ENCODE peak calls at places on chromosomes 7 and 10, in eight cellular contexts. One of them, this sample, is unnamed. For H3K36me3, the result is how much of the 10 kb centered on the place peaks cover.

GRCh38 chr10:10791869-10792268 is 225.8 kb upstream of the CELF2 start:
- DNase-seq in CD4-positive, alpha-beta memory T cell: no peak
- DNase-seq in left lung: no peak
- DNase-seq in IMR-90: no peak
- DNase-seq in mammary epithelial cell: no peak
- DNase-seq in GM23248: no peak
- DNase-seq in brain microvascular endothelial cell: no peak
- DNase-seq in mesenchymal stem cell: no peak
- DNase-seq in this sample: no peak

GRCh38 chr7:117281562-117281961 is 41.3 kb downstream of the WNT2 start:
- DNase-seq in CD4-positive, alpha-beta memory T cell: no peak
- DNase-seq in left lung: no peak
- DNase-seq in IMR-90: no peak
- DNase-seq in mammary epithelial cell: peak
- DNase-seq in GM23248: peak
- DNase-seq in brain microvascular endothelial cell: no peak
- DNase-seq in mesenchymal stem cell: peak
- DNase-seq in this sample: no peak

GRCh38 chr10:8702181-8702580 is 647.7 kb downstream of the GATA3 start:
- DNase-seq in CD4-positive, alpha-beta memory T cell: no peak
- DNase-seq in left lung: no peak
- DNase-seq in IMR-90: no peak
- DNase-seq in mammary epithelial cell: no peak
- DNase-seq in GM23248: no peak
- DNase-seq in brain microvascular endothelial cell: no peak
- DNase-seq in mesenchymal stem cell: no peak
- DNase-seq in this sample: no peak

GRCh38 chr7:79471283-79471682 is 17.8 kb upstream of the MAGI2 start:
- DNase-seq in CD4-positive, alpha-beta memory T cell: no peak
- DNase-seq in left lung: no peak
- DNase-seq in IMR-90: no peak
- DNase-seq in mammary epithelial cell: peak
- DNase-seq in GM23248: no peak
- DNase-seq in brain microvascular endothelial cell: peak
- DNase-seq in mesenchymal stem cell: peak
- DNase-seq in this sample: no peak

GRCh38 chr10:122878799-122879338 is 512 bp downstream of the FAM24B start:
- DNase-seq in CD4-positive, alpha-beta memory T cell: no peak
- DNase-seq in left lung: no peak
- DNase-seq in IMR-90: no peak
- DNase-seq in mammary epithelial cell: no peak
- DNase-seq in GM23248: peak
- DNase-seq in brain microvascular endothelial cell: no peak
- DNase-seq in mesenchymal stem cell: no peak
- DNase-seq in this sample: no peak

GRCh38 chr7:28160551-28160991 is 20.0 kb downstream of the JAZF1 start:
- DNase-seq in CD4-positive, alpha-beta memory T cell: no peak
- DNase-seq in left lung: no peak
- DNase-seq in IMR-90: peak
- DNase-seq in mammary epithelial cell: no peak
- DNase-seq in GM23248: peak
- DNase-seq in brain microvascular endothelial cell: peak
- DNase-seq in mesenchymal stem cell: peak
- DNase-seq in this sample: no peak

GRCh38 chr7:94547128-94547527 is 37.5 kb downstream of the CASD1 start:
- DNase-seq in CD4-positive, alpha-beta memory T cell: no peak
- DNase-seq in left lung: no peak
- DNase-seq in IMR-90: no peak
- DNase-seq in mammary epithelial cell: no peak
- DNase-seq in GM23248: no peak
- DNase-seq in brain microvascular endothelial cell: no peak
- DNase-seq in mesenchymal stem cell: no peak
- DNase-seq in this sample: no peak

GRCh38 chr7:72283309-72283708 is 128.8 kb downstream of the CALN1 start:
- DNase-seq in CD4-positive, alpha-beta memory T cell: no peak
- DNase-seq in left lung: no peak
- DNase-seq in IMR-90: no peak
- DNase-seq in mammary epithelial cell: no peak
- DNase-seq in GM23248: no peak
- DNase-seq in brain microvascular endothelial cell: no peak
- DNase-seq in mesenchymal stem cell: no peak
- DNase-seq in this sample: no peak

GRCh38 chr7:136925049-136925448 is 56.6 kb downstream of the CHRM2 start:
- DNase-seq in CD4-positive, alpha-beta memory T cell: no peak
- DNase-seq in left lung: no peak
- DNase-seq in IMR-90: peak
- DNase-seq in mammary epithelial cell: no peak
- DNase-seq in GM23248: no peak
- DNase-seq in brain microvascular endothelial cell: peak
- DNase-seq in mesenchymal stem cell: peak
- DNase-seq in this sample: no peak

GRCh38 chr7:95718556-95719410 is 53.6 kb upstream of the DYNC1I1 start:
- DNase-seq in CD4-positive, alpha-beta memory T cell: no peak
- DNase-seq in left lung: no peak
- DNase-seq in IMR-90: peak
- DNase-seq in mammary epithelial cell: no peak
- DNase-seq in GM23248: peak
- DNase-seq in brain microvascular endothelial cell: no peak
- DNase-seq in mesenchymal stem cell: peak
- DNase-seq in this sample: no peak

GRCh38 chr10:128462026-128462425 is 335.8 kb upstream of the MKI67 start:
- DNase-seq in CD4-positive, alpha-beta memory T cell: no peak
- DNase-seq in left lung: no peak
- DNase-seq in IMR-90: no peak
- DNase-seq in mammary epithelial cell: no peak
- DNase-seq in GM23248: no peak
- DNase-seq in brain microvascular endothelial cell: no peak
- DNase-seq in mesenchymal stem cell: no peak
- DNase-seq in this sample: no peak

GRCh38 chr10:58063854-58064480 is 203.7 kb downstream of the IPMK start:
- DNase-seq in CD4-positive, alpha-beta memory T cell: no peak
- DNase-seq in left lung: no peak
- DNase-seq in IMR-90: no peak
- DNase-seq in mammary epithelial cell: no peak
- DNase-seq in GM23248: no peak
- DNase-seq in brain microvascular endothelial cell: no peak
- DNase-seq in mesenchymal stem cell: no peak
- DNase-seq in this sample: no peak

GRCh38 chr7:29360633-29361625 is 166.4 kb downstream of the CHN2 start:
- DNase-seq in CD4-positive, alpha-beta memory T cell: no peak
- DNase-seq in left lung: peak
- DNase-seq in IMR-90: no peak
- DNase-seq in mammary epithelial cell: no peak
- DNase-seq in GM23248: peak
- DNase-seq in brain microvascular endothelial cell: no peak
- DNase-seq in mesenchymal stem cell: no peak
- DNase-seq in this sample: no peak

GRCh38 chr7:2403718-2404648 is 572 bp downstream of the CHST12 start:
- DNase-seq in CD4-positive, alpha-beta memory T cell: no peak
- DNase-seq in left lung: peak
- DNase-seq in IMR-90: peak
- DNase-seq in mammary epithelial cell: peak
- DNase-seq in GM23248: peak
- DNase-seq in brain microvascular endothelial cell: peak
- DNase-seq in mesenchymal stem cell: peak
- DNase-seq in this sample: peak

GRCh38 chr10:116771101-116771705 is 28.8 kb upstream of the HSPA12A start:
- DNase-seq in CD4-positive, alpha-beta memory T cell: no peak
- DNase-seq in left lung: peak
- DNase-seq in IMR-90: peak
- DNase-seq in mammary epithelial cell: peak
- DNase-seq in GM23248: peak
- DNase-seq in brain microvascular endothelial cell: peak
- DNase-seq in mesenchymal stem cell: peak
- DNase-seq in this sample: no peak

GRCh38 chr7:139774376-139774775 is 3.4 kb downstream of the HIPK2 start:
- DNase-seq in CD4-positive, alpha-beta memory T cell: no peak
- DNase-seq in left lung: no peak
- DNase-seq in IMR-90: peak
- DNase-seq in mammary epithelial cell: peak
- DNase-seq in GM23248: peak
- DNase-seq in brain microvascular endothelial cell: peak
- DNase-seq in mesenchymal stem cell: peak
- DNase-seq in this sample: no peak

GRCh38 chr7:140059288-140060242 is 3.2 kb downstream of the PARP12 start:
- DNase-seq in CD4-positive, alpha-beta memory T cell: peak
- DNase-seq in left lung: peak
- DNase-seq in IMR-90: peak
- DNase-seq in mammary epithelial cell: peak
- DNase-seq in GM23248: peak
- DNase-seq in brain microvascular endothelial cell: peak
- DNase-seq in mesenchymal stem cell: peak
- DNase-seq in this sample: peak

GRCh38 chr10:49837096-49837495 is 75.0 kb upstream of the OGDHL start:
- DNase-seq in CD4-positive, alpha-beta memory T cell: no peak
- DNase-seq in left lung: no peak
- DNase-seq in IMR-90: peak
- DNase-seq in mammary epithelial cell: no peak
- DNase-seq in GM23248: no peak
- DNase-seq in brain microvascular endothelial cell: no peak
- DNase-seq in mesenchymal stem cell: peak
- DNase-seq in this sample: no peak

GRCh38 chr10:27541728-27542285 is 37.7 kb downstream of the RAB18 start:
- DNase-seq in CD4-positive, alpha-beta memory T cell: peak
- DNase-seq in left lung: no peak
- DNase-seq in IMR-90: no peak
- DNase-seq in mammary epithelial cell: peak
- DNase-seq in GM23248: no peak
- DNase-seq in brain microvascular endothelial cell: no peak
- DNase-seq in mesenchymal stem cell: no peak
- DNase-seq in this sample: no peak

GRCh38 chr10:35705671-35706070 is 63.6 kb upstream of the FZD8 start:
- DNase-seq in CD4-positive, alpha-beta memory T cell: no peak
- DNase-seq in left lung: no peak
- DNase-seq in IMR-90: no peak
- DNase-seq in mammary epithelial cell: peak
- DNase-seq in GM23248: no peak
- DNase-seq in brain microvascular endothelial cell: no peak
- DNase-seq in mesenchymal stem cell: no peak
- DNase-seq in this sample: no peak

GRCh38 chr7:131486346-131486745 is 70.1 kb downstream of the PODXL start:
- DNase-seq in CD4-positive, alpha-beta memory T cell: no peak
- DNase-seq in left lung: no peak
- DNase-seq in IMR-90: no peak
- DNase-seq in mammary epithelial cell: no peak
- DNase-seq in GM23248: no peak
- DNase-seq in brain microvascular endothelial cell: no peak
- DNase-seq in mesenchymal stem cell: no peak
- DNase-seq in this sample: no peak

GRCh38 chr10:16732376-16732775 is 84.8 kb downstream of the RSU1 start:
- DNase-seq in CD4-positive, alpha-beta memory T cell: no peak
- DNase-seq in left lung: no peak
- DNase-seq in IMR-90: peak
- DNase-seq in mammary epithelial cell: peak
- DNase-seq in GM23248: peak
- DNase-seq in brain microvascular endothelial cell: peak
- DNase-seq in mesenchymal stem cell: no peak
- DNase-seq in this sample: no peak

GRCh38 chr10:16724509-16724908 is 92.7 kb downstream of the RSU1 start:
- DNase-seq in CD4-positive, alpha-beta memory T cell: no peak
- DNase-seq in left lung: no peak
- DNase-seq in IMR-90: no peak
- DNase-seq in mammary epithelial cell: no peak
- DNase-seq in GM23248: no peak
- DNase-seq in brain microvascular endothelial cell: no peak
- DNase-seq in mesenchymal stem cell: no peak
- DNase-seq in this sample: no peak

GRCh38 chr10:16728266-16728665 is 89.0 kb downstream of the RSU1 start:
- DNase-seq in CD4-positive, alpha-beta memory T cell: no peak
- DNase-seq in left lung: no peak
- DNase-seq in IMR-90: no peak
- DNase-seq in mammary epithelial cell: no peak
- DNase-seq in GM23248: peak
- DNase-seq in brain microvascular endothelial cell: no peak
- DNase-seq in mesenchymal stem cell: no peak
- DNase-seq in this sample: no peak
- H3K36me3 ChIP-seq in CD4-positive, alpha-beta memory T cell: under half
- H3K36me3 ChIP-seq in left lung: under half
- H3K36me3 ChIP-seq in IMR-90: under half
- H3K36me3 ChIP-seq in mammary epithelial cell: under half
- H3K36me3 ChIP-seq in GM23248: under half
- H3K36me3 ChIP-seq in brain microvascular endothelial cell: under half
- H3K36me3 ChIP-seq in mesenchymal stem cell: under half
- H3K36me3 ChIP-seq in this sample: under half

GRCh38 chr7:30463400-30464145 is 15.0 kb downstream of the NOD1 start:
- DNase-seq in CD4-positive, alpha-beta memory T cell: no peak
- DNase-seq in left lung: no peak
- DNase-seq in IMR-90: no peak
- DNase-seq in mammary epithelial cell: no peak
- DNase-seq in GM23248: no peak
- DNase-seq in brain microvascular endothelial cell: peak
- DNase-seq in mesenchymal stem cell: no peak
- DNase-seq in this sample: no peak

GRCh38 chr7:30458311-30458710 is 20.3 kb downstream of the NOD1 start:
- DNase-seq in CD4-positive, alpha-beta memory T cell: no peak
- DNase-seq in left lung: no peak
- DNase-seq in IMR-90: no peak
- DNase-seq in mammary epithelial cell: no peak
- DNase-seq in GM23248: peak
- DNase-seq in brain microvascular endothelial cell: no peak
- DNase-seq in mesenchymal stem cell: no peak
- DNase-seq in this sample: no peak

GRCh38 chr7:30464231-30464660 is 14.3 kb downstream of the NOD1 start:
- DNase-seq in CD4-positive, alpha-beta memory T cell: no peak
- DNase-seq in left lung: no peak
- DNase-seq in IMR-90: no peak
- DNase-seq in mammary epithelial cell: no peak
- DNase-seq in GM23248: peak
- DNase-seq in brain microvascular endothelial cell: no peak
- DNase-seq in mesenchymal stem cell: no peak
- DNase-seq in this sample: no peak

GRCh38 chr7:30460246-30460633 is 18.3 kb downstream of the NOD1 start:
- DNase-seq in CD4-positive, alpha-beta memory T cell: no peak
- DNase-seq in left lung: no peak
- DNase-seq in IMR-90: no peak
- DNase-seq in mammary epithelial cell: no peak
- DNase-seq in GM23248: peak
- DNase-seq in brain microvascular endothelial cell: no peak
- DNase-seq in mesenchymal stem cell: no peak
- DNase-seq in this sample: no peak

GRCh38 chr7:30459591-30460245 is 18.9 kb downstream of the NOD1 start:
- DNase-seq in CD4-positive, alpha-beta memory T cell: no peak
- DNase-seq in left lung: peak
- DNase-seq in IMR-90: peak
- DNase-seq in mammary epithelial cell: no peak
- DNase-seq in GM23248: peak
- DNase-seq in brain microvascular endothelial cell: peak
- DNase-seq in mesenchymal stem cell: peak
- DNase-seq in this sample: peak
- H3K4me3 ChIP-seq in CD4-positive, alpha-beta memory T cell: no peak
- H3K4me3 ChIP-seq in left lung: no peak
- H3K4me3 ChIP-seq in IMR-90: peak
- H3K4me3 ChIP-seq in mammary epithelial cell: no peak
- H3K4me3 ChIP-seq in GM23248: peak
- H3K4me3 ChIP-seq in brain microvascular endothelial cell: no peak
- H3K4me3 ChIP-seq in mesenchymal stem cell: peak
- H3K4me3 ChIP-seq in this sample: no peak

GRCh38 chr7:66150471-66150870 is 35.8 kb downstream of the CRCP start:
- DNase-seq in CD4-positive, alpha-beta memory T cell: no peak
- DNase-seq in left lung: peak
- DNase-seq in IMR-90: peak
- DNase-seq in mammary epithelial cell: no peak
- DNase-seq in GM23248: peak
- DNase-seq in brain microvascular endothelial cell: peak
- DNase-seq in mesenchymal stem cell: peak
- DNase-seq in this sample: no peak
- H3K36me3 ChIP-seq in CD4-positive, alpha-beta memory T cell: under half
- H3K36me3 ChIP-seq in left lung: under half
- H3K36me3 ChIP-seq in IMR-90: under half
- H3K36me3 ChIP-seq in mammary epithelial cell: under half
- H3K36me3 ChIP-seq in GM23248: under half
- H3K36me3 ChIP-seq in brain microvascular endothelial cell: under half
- H3K36me3 ChIP-seq in mesenchymal stem cell: half or more
- H3K36me3 ChIP-seq in this sample: under half

GRCh38 chr10:110873951-110874350 is 2.2 kb downstream of the PDCD4 start:
- DNase-seq in CD4-positive, alpha-beta memory T cell: no peak
- DNase-seq in left lung: no peak
- DNase-seq in IMR-90: no peak
- DNase-seq in mammary epithelial cell: no peak
- DNase-seq in GM23248: no peak
- DNase-seq in brain microvascular endothelial cell: no peak
- DNase-seq in mesenchymal stem cell: no peak
- DNase-seq in this sample: no peak
- H3K4me3 ChIP-seq in CD4-positive, alpha-beta memory T cell: peak
- H3K4me3 ChIP-seq in left lung: peak
- H3K4me3 ChIP-seq in IMR-90: no peak
- H3K4me3 ChIP-seq in mammary epithelial cell: peak
- H3K4me3 ChIP-seq in GM23248: peak
- H3K4me3 ChIP-seq in brain microvascular endothelial cell: peak
- H3K4me3 ChIP-seq in mesenchymal stem cell: peak
- H3K4me3 ChIP-seq in this sample: no peak

This sample was measured in aorta.